ENCODE peak calls at places on chromosomes 12 and 14, in five cellular contexts. I is HCT116, C is K562, B is SK-N-SH, Q is HepG2. D is an unnamed sample.

GRCh38 chr14:64294672-64295413 is 672 bp upstream of the ESR2 start:
- DNase-seq in I (peak), C (peak), B (peak), Q (peak), D (peak)

GRCh38 chr12:120229583-120230325 is 28.8 kb upstream of the RPLP0 start:
- DNase-seq in I (no peak), C (no peak), B (peak), Q (no peak), D (peak)

GRCh38 chr14:101460521-101460920 is 100.8 kb upstream of the DIO3 start:
- DNase-seq in I (no peak), C (no peak), B (no peak), Q (no peak), D (no peak)

GRCh38 chr12:124656947-124657434 is 89.6 kb upstream of the NCOR2 start:
- DNase-seq in I (no peak), C (no peak), B (no peak), Q (no peak), D (no peak)

GRCh38 chr14:69317780-69318179 is 57.8 kb downstream of the GALNT16 start:
- DNase-seq in I (no peak), C (no peak), B (no peak), Q (no peak), D (no peak)

GRCh38 chr12:19688489-19688888 is 249.2 kb downstream of the AEBP2 start:
- DNase-seq in I (no peak), C (no peak), B (no peak), Q (no peak), D (no peak)

GRCh38 chr14:100114109-100114765 is 45.2 kb downstream of the DEGS2 start:
- DNase-seq in I (no peak), C (no peak), B (no peak), Q (no peak), D (no peak)

GRCh38 chr12:103635419-103635818 is 48.3 kb downstream of the STAB2 start:
- DNase-seq in I (no peak), C (no peak), B (no peak), Q (no peak), D (no peak)

GRCh38 chr14:59585891-59586554 is 9.4 kb upstream of the CCDC175 start:
- DNase-seq in I (no peak), C (no peak), B (no peak), Q (no peak), D (no peak)

GRCh38 chr12:81078469-81079196 is 754 bp downstream of the ACSS3 start:
- DNase-seq in I (no peak), C (no peak), B (no peak), Q (peak), D (no peak)

GRCh38 chr14:100042328-100042727 is 22.9 kb upstream of the EVL start:
- DNase-seq in I (no peak), C (no peak), B (no peak), Q (no peak), D (no peak)

GRCh38 chr12:67811437-67812361 is 163.2 kb downstream of the DYRK2 start:
- DNase-seq in I (no peak), C (no peak), B (no peak), Q (no peak), D (no peak)

GRCh38 chr14:93749081-93749430 is 39.2 kb downstream of the PRIMA1 start:
- DNase-seq in I (no peak), C (no peak), B (no peak), Q (no peak), D (no peak)

GRCh38 chr12:130375888-130376287 is 38.2 kb downstream of the PIWIL1 start:
- DNase-seq in I (no peak), C (no peak), B (no peak), Q (no peak), D (no peak)

GRCh38 chr14:23695220-23695999 is 59.2 kb downstream of the DHRS2 start:
- DNase-seq in I (no peak), C (no peak), B (peak), Q (no peak), D (no peak)

GRCh38 chr14:81062816-81063215 is 107.4 kb downstream of the TSHR start:
- DNase-seq in I (peak), C (peak), B (peak), Q (peak), D (no peak)

GRCh38 chr12:105740337-105740736 is 398.4 kb downstream of the NUAK1 start:
- DNase-seq in I (no peak), C (no peak), B (no peak), Q (no peak), D (no peak)

GRCh38 chr12:9776795-9777194 is 16.1 kb upstream of the CD69 start:
- DNase-seq in I (no peak), C (no peak), B (no peak), Q (no peak), D (no peak)

GRCh38 chr12:6276936-6277615 is 33.4 kb upstream of the PLEKHG6 start:
- DNase-seq in I (no peak), C (no peak), B (no peak), Q (no peak), D (peak)

GRCh38 chr14:61573321-61573720 is 122.0 kb upstream of the HIF1A start:
- DNase-seq in I (no peak), C (no peak), B (no peak), Q (no peak), D (no peak)

GRCh38 chr12:6953417-6954315 is 2.5 kb downstream of the PTPN6 start:
- DNase-seq in I (no peak), C (no peak), B (peak), Q (no peak), D (no peak)

GRCh38 chr12:54420766-54421144 is 1.7 kb upstream of the ITGA5 start:
- DNase-seq in I (no peak), C (no peak), B (no peak), Q (no peak), D (no peak)

GRCh38 chr12:7349418-7349817 is 45.5 kb downstream of the ACSM4 start:
- DNase-seq in I (no peak), C (no peak), B (no peak), Q (no peak), D (no peak)

GRCh38 chr12:92987362-92987761 is 58.3 kb upstream of the EEA1 start:
- DNase-seq in I (peak), C (peak), B (peak), Q (peak), D (peak)

GRCh38 chr12:25985296-25985992 is 27.0 kb downstream of the RASSF8 start:
- DNase-seq in I (no peak), C (no peak), B (no peak), Q (no peak), D (no peak)

DNA sequence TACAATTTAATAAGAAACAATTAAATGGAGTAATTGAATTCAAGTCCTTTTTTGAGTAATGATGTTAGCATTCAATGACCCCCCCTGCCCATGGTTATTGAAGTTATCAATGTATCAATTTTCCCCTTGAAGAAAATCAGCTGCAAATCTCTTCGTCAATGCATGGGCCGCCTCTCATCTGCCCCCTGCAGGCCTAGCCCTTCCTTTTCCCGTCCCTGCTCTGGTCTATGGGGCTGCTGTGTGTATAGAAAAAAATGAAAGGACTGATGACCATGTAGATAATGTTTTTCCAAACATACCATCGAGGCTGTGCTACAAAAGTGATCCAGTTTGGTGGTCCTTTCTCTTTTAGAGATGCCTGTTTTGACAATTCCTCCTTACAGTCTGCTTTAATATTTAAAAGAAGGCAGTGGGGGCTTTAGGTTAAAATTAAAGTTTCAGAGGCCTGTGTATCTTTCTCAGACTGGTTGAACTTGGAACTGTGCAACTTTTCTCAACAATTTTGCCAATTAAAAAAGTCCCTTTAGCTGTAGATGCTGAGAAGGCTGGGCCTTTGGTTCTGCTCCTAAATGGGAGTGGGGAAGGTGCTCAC is 98.4 kb downstream of the APAF1 start:
- DNase-seq in I (peak), C (peak), B (peak), Q (peak), D (peak)
- TF ChIP-seq JUND in I (no peak), C (peak), B (no peak), Q (no peak), D (no peak)

GRCh38 chr14:32324601-32325000 is 4.5 kb upstream of the AKAP6 start:
- DNase-seq in I (no peak), C (no peak), B (no peak), Q (no peak), D (no peak)
- TF ChIP-seq JUND in I (no peak), C (no peak), B (no peak), Q (no peak), D (no peak)

DNA sequence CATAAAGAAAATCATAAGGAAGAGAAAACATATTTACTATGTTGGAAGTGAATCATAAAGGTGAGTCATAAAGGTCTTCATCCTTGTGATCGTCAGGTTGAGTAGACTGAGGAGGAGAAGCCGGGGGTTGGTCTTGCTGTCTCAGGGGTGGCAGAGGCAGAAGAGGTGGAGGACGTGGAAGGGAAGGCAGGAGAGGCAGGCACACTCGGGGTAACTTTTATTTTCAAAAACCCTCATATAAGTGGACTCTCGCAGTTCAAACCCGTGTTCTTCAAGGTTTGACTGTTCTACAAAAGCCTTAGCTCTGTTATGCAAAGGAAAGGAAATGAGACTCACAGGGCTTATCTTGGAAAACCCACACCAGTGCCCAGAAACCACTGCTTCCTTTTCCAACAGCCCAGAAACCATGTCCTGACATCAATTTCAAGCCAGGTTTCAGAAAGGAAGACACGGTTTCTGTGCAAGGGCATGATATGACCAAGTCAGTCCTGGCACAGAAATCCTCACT is 14.0 kb downstream of the SMCO2 start:
- DNase-seq in I (no peak), C (no peak), B (no peak), Q (no peak), D (no peak)
- TF ChIP-seq JUND in I (peak), C (no peak), B (no peak), Q (no peak), D (no peak)

GRCh38 chr14:67940894-67941455 is 121.4 kb downstream of the RAD51B start:
- DNase-seq in I (no peak), C (no peak), B (no peak), Q (no peak), D (peak)

GRCh38 chr14:67943947-67944346 is 124.4 kb downstream of the RAD51B start:
- DNase-seq in I (peak), C (peak), B (peak), Q (peak), D (no peak)

GRCh38 chr14:67940476-67940875 is 120.9 kb downstream of the RAD51B start:
- DNase-seq in I (no peak), C (no peak), B (no peak), Q (peak), D (no peak)

GRCh38 chr14:67941456-67942018 is 122.0 kb downstream of the RAD51B start:
- DNase-seq in I (no peak), C (no peak), B (no peak), Q (peak), D (no peak)

DNA sequence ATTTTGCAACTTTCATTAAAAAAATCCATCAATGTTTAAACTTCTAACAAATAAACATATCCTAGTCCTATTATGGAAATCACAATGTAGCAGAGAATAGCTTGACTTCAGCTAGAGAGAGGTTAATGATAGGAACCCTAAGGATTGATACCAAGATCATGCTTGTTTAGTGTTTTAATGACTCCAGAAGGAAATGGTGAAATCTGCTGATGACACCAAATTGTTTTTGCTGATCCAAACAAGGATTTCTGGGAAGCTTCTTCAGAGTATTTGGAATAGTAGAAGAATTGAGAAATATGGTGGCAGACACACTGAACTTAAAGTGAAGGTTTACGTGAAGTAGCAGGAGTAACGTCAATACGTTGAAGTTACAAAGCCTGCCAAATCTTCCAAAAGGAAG is 122.7 kb downstream of the RAD51B start:
- DNase-seq in I (no peak), C (no peak), B (no peak), Q (no peak), D (no peak)
- TF ChIP-seq JUND in I (no peak), C (no peak), B (no peak), Q (no peak), D (no peak)

GRCh38 chr14:57462551-57462950 is 31.1 kb downstream of the CCDC198 start:
- DNase-seq in I (no peak), C (no peak), B (no peak), Q (no peak), D (no peak)

GRCh38 chr14:57461777-57462320 is 31.8 kb downstream of the CCDC198 start:
- DNase-seq in I (no peak), C (no peak), B (no peak), Q (no peak), D (no peak)

GRCh38 chr14:57464013-57464730 is 29.5 kb downstream of the CCDC198 start:
- DNase-seq in I (no peak), C (no peak), B (no peak), Q (no peak), D (no peak)
- TF ChIP-seq JUND in I (no peak), C (no peak), B (no peak), Q (no peak), D (no peak)

DNA sequence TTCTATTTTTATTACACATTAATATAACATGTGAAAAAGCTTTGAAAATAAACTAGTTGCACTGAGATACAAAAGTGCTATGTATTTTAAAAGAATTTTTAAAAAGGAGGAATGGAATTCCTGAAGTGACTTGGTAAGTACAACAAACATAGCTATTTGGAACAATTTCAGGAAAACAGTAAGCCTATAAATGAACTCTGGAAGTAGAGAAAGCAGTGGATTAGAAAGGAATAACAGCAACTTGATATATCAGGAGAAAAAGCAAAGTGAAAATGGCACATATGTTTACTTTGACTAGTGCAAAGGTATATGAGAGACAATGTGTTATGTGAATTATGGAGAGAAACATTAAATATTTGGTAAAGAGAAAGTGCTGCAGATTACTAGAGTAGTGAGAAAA is 811.7 kb downstream of the C12orf50 start:
- DNase-seq in I (no peak), C (no peak), B (no peak), Q (no peak), D (no peak)
- TF ChIP-seq JUND in I (no peak), C (no peak), B (no peak), Q (no peak), D (no peak)

DNA sequence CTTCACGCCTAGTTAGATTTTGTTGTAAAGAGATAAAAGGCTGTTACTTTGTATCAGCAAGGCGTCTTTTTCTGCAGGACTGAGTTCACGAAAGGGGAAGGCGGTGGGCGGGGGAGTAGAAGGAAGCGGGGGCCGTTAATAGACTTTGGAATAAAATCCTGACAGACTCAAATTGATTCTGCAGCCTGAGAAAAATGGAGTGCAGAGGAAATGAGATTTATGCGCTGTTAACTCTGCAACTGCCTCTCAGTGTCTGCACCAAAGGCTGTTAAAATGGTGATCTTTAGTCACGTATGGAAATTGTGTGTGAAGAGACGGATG is 65.9 kb upstream of the FBRSL1 start:
- DNase-seq in I (no peak), C (no peak), B (no peak), Q (no peak), D (no peak)
- TF ChIP-seq JUND in I (no peak), C (no peak), B (no peak), Q (no peak), D (no peak)

DNA sequence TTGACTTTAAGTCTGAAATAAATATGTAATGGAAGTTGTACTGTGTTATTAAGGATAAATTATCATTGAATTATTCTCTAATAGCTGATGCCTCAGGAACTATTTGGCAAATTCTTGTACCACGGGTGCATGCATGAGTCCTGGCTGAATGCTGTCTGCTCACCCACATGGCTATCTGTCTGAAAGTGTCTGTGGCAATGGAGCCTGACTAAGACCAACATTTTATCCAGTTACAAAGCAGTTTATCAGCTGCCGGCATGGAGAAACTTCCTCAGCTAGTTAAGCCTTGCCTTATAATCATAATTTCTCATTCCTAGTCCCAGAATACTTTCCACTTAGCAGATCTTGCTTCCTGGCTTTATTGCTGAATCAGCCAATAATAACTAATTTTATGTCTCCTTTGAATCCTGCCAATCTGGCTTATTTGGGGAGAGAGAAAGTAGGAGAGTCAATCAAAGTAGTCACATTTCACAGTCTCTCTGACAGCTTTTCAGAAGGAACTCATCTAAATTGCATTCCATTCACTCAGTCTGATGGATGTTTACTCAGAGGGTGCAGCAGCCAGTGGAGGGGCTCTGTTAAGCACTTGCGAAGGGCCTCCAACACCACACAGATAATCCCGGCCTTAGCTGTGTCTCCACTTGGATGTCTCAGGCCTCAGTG is 280.6 kb upstream of the CLEC14A start:
- DNase-seq in I (no peak), C (no peak), B (no peak), Q (no peak), D (no peak)
- TF ChIP-seq JUND in I (no peak), C (no peak), B (no peak), Q (no peak), D (no peak)

DNA sequence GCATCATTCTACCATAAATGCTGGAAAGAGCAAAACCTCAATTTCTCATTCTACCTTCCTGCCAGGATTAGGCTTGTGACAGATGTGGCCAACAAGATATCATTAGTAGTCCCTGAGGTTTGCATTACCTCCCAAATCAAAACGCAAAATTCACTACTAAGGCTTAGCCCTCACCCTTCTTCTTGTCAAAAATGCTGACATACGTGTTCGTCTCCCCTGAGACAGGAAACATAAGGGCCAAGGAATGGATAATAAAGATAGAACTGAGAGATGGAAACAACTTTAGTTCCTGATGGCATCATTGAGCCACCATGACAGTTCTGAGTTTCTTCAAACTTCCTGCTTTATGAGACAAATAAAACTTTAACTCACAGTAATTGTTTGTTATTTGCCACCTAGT is 642.1 kb downstream of the NOVA1 start:
- DNase-seq in I (no peak), C (no peak), B (no peak), Q (no peak), D (no peak)
- TF ChIP-seq JUND in I (no peak), C (no peak), B (no peak), Q (no peak), D (no peak)